ENCODE peak calls at places on chromosomes 4 and X, in seven cellular contexts. T, F, C, D, W, M and J are unnamed samples.

GRCh38 chr4:120636120-120636630 is 286.4 kb downstream of the PRDM5 start:
- DNase-seq in F (no peak), W (no peak), C (no peak), M (no peak), T (no peak), D (no peak), J (no peak)

GRCh38 chr4:47505666-47506065 is 20.6 kb downstream of the ATP10D start:
- DNase-seq in D (no peak), C (no peak), F (no peak), W (no peak), M (no peak), T (no peak), J (no peak)

GRCh38 chr4:152500798-152501434 is 35.0 kb downstream of the FBXW7 start:
- DNase-seq in M (peak; percentile 15), F (peak; percentile 25), W (peak; percentile 30), C (peak; percentile 93), T (no peak), D (peak; percentile 74), J (no peak)

GRCh38 chr4:19213388-19213787 is 1038.3 kb upstream of the SLIT2 start:
- DNase-seq in C (peak; percentile 54), T (no peak), D (no peak), M (no peak), W (no peak), F (no peak), J (no peak)

GRCh38 chr4:3847211-3847940 is 81.2 kb downstream of the ADRA2C start:
- DNase-seq in M (no peak), C (no peak), F (no peak), D (no peak), T (no peak), W (no peak), J (no peak)

GRCh38 chr4:3248811-3249661 is at the start of gene MSANTD1:
- DNase-seq in D (no peak), T (no peak), W (no peak), C (peak; percentile 60), F (no peak), M (no peak), J (no peak)

GRCh38 chrX:41353964-41354363 is 20.0 kb downstream of the DDX3X start:
- DNase-seq in M (no peak), C (no peak), D (no peak), F (no peak), T (no peak), W (no peak), J (no peak)

GRCh38 chr4:2054217-2054616 is 4.9 kb upstream of the NAT8L start:
- DNase-seq in M (no peak), F (no peak), D (no peak), W (no peak), T (no peak), C (no peak), J (no peak)

GRCh38 chrX:119745283-119745848 is 13.0 kb upstream of the SOWAHD start:
- DNase-seq in T (no peak), D (no peak), F (no peak), C (no peak), M (no peak), W (no peak), J (no peak)

GRCh38 chr4:77493829-77494551 is 111.6 kb upstream of the CXCL13 start:
- DNase-seq in C (no peak), T (no peak), D (no peak), F (no peak), W (no peak), M (no peak), J (no peak)

GRCh38 chr4:84069119-84069518 is 430.0 kb downstream of the NKX6-1 start:
- DNase-seq in M (no peak), F (no peak), T (no peak), C (no peak), D (no peak), W (no peak), J (no peak)

GRCh38 chr4:6761540-6762243 is 20.8 kb upstream of the KIAA0232 start:
- DNase-seq in D (no peak), C (no peak), T (no peak), M (no peak), W (no peak), F (no peak), J (no peak)

GRCh38 chr4:57131849-57132745 is 21.9 kb upstream of the IGFBP7 start:
- DNase-seq in M (no peak), F (no peak), D (no peak), W (no peak), C (peak; percentile 24), T (no peak), J (peak; percentile 78)

GRCh38 chr4:101970555-101970954 is 180.0 kb downstream of the BANK1 start:
- DNase-seq in M (no peak), D (no peak), W (no peak), F (no peak), T (no peak), C (no peak), J (no peak)

GRCh38 chr4:82528868-82529267 is 32.9 kb downstream of the TMEM150C start:
- DNase-seq in M (no peak), F (no peak), D (no peak), C (no peak), T (no peak), W (no peak), J (no peak)

GRCh38 chrX:29687687-29688086 is 527.7 kb upstream of the MAGEB2 start:
- DNase-seq in C (peak; percentile 76), T (no peak), M (no peak), D (no peak), F (no peak), W (no peak), J (no peak)

GRCh38 chr4:24032371-24032989 is 142.6 kb upstream of the PPARGC1A start:
- DNase-seq in M (peak; percentile 50), C (peak; percentile 8), T (no peak), F (no peak), W (no peak), D (no peak), J (no peak)

GRCh38 chr4:139734875-139735380 is 69.3 kb downstream of the MGST2 start:
- DNase-seq in D (no peak), W (no peak), C (peak; percentile 75), M (peak; percentile 79), T (no peak), F (peak; percentile 94), J (peak; percentile 95)

GRCh38 chr4:19678763-19679162 is 572.9 kb upstream of the SLIT2 start:
- DNase-seq in D (no peak), F (no peak), W (no peak), C (peak; percentile 95), M (no peak), T (no peak), J (no peak)

GRCh38 chrX:66000178-66000577 is 39.7 kb downstream of the VSIG4 start:
- DNase-seq in C (no peak), M (no peak), D (no peak), W (no peak), T (no peak), F (no peak), J (no peak)

GRCh38 chr4:133152801-133153526 is 3.9 kb downstream of the PCDH10 start:
- DNase-seq in C (no peak), T (no peak), W (no peak), M (no peak), D (no peak), F (no peak), J (no peak)

GRCh38 chrX:149830192-149830873 is 48.6 kb downstream of the MAGEA9 start:
- DNase-seq in D (peak; percentile 17), W (no peak), T (no peak), F (no peak), C (peak; percentile 17), M (no peak), J (no peak)

GRCh38 chr4:10093801-10094552 is 22.6 kb downstream of the WDR1 start:
- DNase-seq in W (no peak), F (no peak), M (no peak), D (no peak), C (peak; percentile 89), T (no peak), J (no peak)

GRCh38 chr4:107037188-107037587 is 1.1 kb upstream of the DKK2 start:
- DNase-seq in M (peak; percentile 27), C (peak; percentile 2), T (no peak), D (no peak), F (peak; percentile 26), W (no peak), J (no peak)

GRCh38 chr4:166625018-166625637 is 609.2 kb downstream of the SPOCK3 start:
- DNase-seq in F (no peak), D (no peak), W (no peak), M (no peak), C (no peak), T (no peak), J (no peak)

GRCh38 chr4:40316782-40317635 is 18.1 kb upstream of the CHRNA9 start:
- DNase-seq in T (no peak), C (peak; percentile 91), W (no peak), F (peak; percentile 46), D (peak; percentile 78), M (no peak), J (no peak)

GRCh38 chr4:84691170-84691691 is 108.3 kb downstream of the CDS1 start:
- DNase-seq in M (peak; percentile 42), T (no peak), C (peak; percentile 94), W (peak; percentile 40), D (no peak), F (no peak), J (no peak)

GRCh38 chr4:10694151-10694825 is 9.7 kb upstream of the CLNK start:
- DNase-seq in M (no peak), T (no peak), W (no peak), C (peak; percentile 28), D (no peak), F (no peak), J (no peak)

GRCh38 chr4:139368990-139369389 is 66.7 kb upstream of the NDUFC1 start:
- DNase-seq in T (no peak), M (no peak), F (no peak), W (no peak), D (no peak), C (no peak), J (no peak)

GRCh38 chr4:142267101-142267500 is 579.0 kb downstream of the INPP4B start:
- DNase-seq in D (no peak), M (no peak), F (no peak), W (no peak), C (no peak), T (no peak), J (no peak)
- H3K27ac ChIP-seq in D (no peak overlapping the region), M (peak overlapping the region; percentile 94), F (no peak overlapping the region), W (peak overlapping the region; percentile 26), C (no peak overlapping the region), T (no peak overlapping the region), J (no peak overlapping the region)

GRCh38 chr4:185783574-185783973 is 28.4 kb downstream of the SORBS2 start:
- DNase-seq in C (no peak), W (no peak), F (no peak), M (no peak), T (no peak), D (no peak), J (no peak)
- TF ChIP-seq POLR2A in C (no peak), W (no peak), F (no peak), M (no peak), T (no peak), D (no peak), J (no peak)

GRCh38 chr4:5458676-5459075 is 249.7 kb downstream of the EVC2 start:
- DNase-seq in C (no peak), T (no peak), D (no peak), M (no peak), W (no peak), F (no peak), J (no peak)
- H3K27ac ChIP-seq in C (no peak overlapping the region), T (no peak overlapping the region), D (no peak overlapping the region), M (no peak overlapping the region), W (no peak overlapping the region), F (no peak overlapping the region), J (no peak overlapping the region)

DNA sequence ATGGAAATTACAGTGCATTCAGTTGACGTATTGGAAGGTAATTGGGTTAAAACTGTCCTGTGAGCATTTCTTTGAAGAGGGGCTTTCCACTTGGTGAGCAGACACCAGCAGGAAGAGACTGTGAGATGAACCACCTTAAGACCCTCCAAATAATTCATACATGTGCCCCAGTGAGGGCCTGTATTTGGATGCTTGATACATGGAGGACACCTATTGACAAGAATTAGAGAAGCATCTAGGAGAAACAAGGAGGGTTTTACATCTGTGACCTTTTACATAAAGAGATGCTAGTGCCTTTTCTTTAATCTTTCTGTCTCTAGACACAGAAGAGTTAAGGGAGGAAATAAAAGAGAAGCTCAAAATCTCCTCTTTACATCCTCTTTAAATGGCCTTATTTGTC is 1115.3 kb upstream of the IGFBP7 start:
- DNase-seq in M (no peak), D (no peak), W (no peak), T (no peak), C (no peak), F (no peak), J (no peak)
- TF ChIP-seq POLR2A in M (no peak), D (no peak), W (no peak), T (no peak), C (no peak), F (no peak), J (no peak)